ENCODE peak calls at places on chromosomes 6 and 20, in six cellular contexts. One of them, this sample, is unnamed.

GRCh38 chr20:20551409-20551808 is 161.0 kb downstream of the RALGAPA2 start:
- DNase-seq in ureter: no peak
- DNase-seq in HT-29: peak; percentile 22
- DNase-seq in NCI-H1048: no peak
- DNase-seq in prostate gland: no peak
- DNase-seq in COR-L47: peak; percentile 54
- DNase-seq in this sample: peak; percentile 69

GRCh38 chr6:67252663-67253062 is 1382.4 kb upstream of the ADGRB3 start:
- DNase-seq in COR-L47: no peak
- DNase-seq in prostate gland: no peak
- DNase-seq in NCI-H1048: no peak
- DNase-seq in HT-29: no peak
- DNase-seq in ureter: no peak
- DNase-seq in this sample: no peak

GRCh38 chr6:39855356-39855995 is 63.3 kb downstream of the DAAM2 start:
- DNase-seq in HT-29: no peak
- DNase-seq in ureter: no peak
- DNase-seq in prostate gland: no peak
- DNase-seq in NCI-H1048: no peak
- DNase-seq in COR-L47: no peak
- DNase-seq in this sample: no peak

GRCh38 chr20:24998631-24999445 is 6.3 kb upstream of the APMAP start:
- DNase-seq in COR-L47: no peak
- DNase-seq in NCI-H1048: no peak
- DNase-seq in prostate gland: no peak
- DNase-seq in HT-29: no peak
- DNase-seq in ureter: peak; percentile 31
- DNase-seq in this sample: no peak

GRCh38 chr20:48131581-48131980 is 346.3 kb upstream of the SULF2 start:
- DNase-seq in prostate gland: no peak
- DNase-seq in HT-29: no peak
- DNase-seq in COR-L47: no peak
- DNase-seq in NCI-H1048: no peak
- DNase-seq in ureter: no peak
- DNase-seq in this sample: no peak

GRCh38 chr20:17966432-17967312 is 1.9 kb downstream of the SNX5 start:
- DNase-seq in COR-L47: no peak
- DNase-seq in HT-29: peak; percentile 58
- DNase-seq in ureter: no peak
- DNase-seq in prostate gland: no peak
- DNase-seq in NCI-H1048: no peak
- DNase-seq in this sample: no peak

GRCh38 chr6:98946877-98947410 is 802 bp downstream of the FBXL4 start:
- DNase-seq in ureter: no peak
- DNase-seq in COR-L47: peak; percentile 73
- DNase-seq in HT-29: peak; percentile 72
- DNase-seq in prostate gland: peak; percentile 12
- DNase-seq in NCI-H1048: no peak
- DNase-seq in this sample: peak; percentile 20

GRCh38 chr6:166497087-166497899 is 89.2 kb downstream of the RAMACL start:
- DNase-seq in prostate gland: no peak
- DNase-seq in ureter: no peak
- DNase-seq in HT-29: no peak
- DNase-seq in COR-L47: no peak
- DNase-seq in NCI-H1048: no peak
- DNase-seq in this sample: no peak

GRCh38 chr20:20594171-20594530 is 118.3 kb downstream of the RALGAPA2 start:
- DNase-seq in COR-L47: peak; percentile 62
- DNase-seq in ureter: no peak
- DNase-seq in prostate gland: no peak
- DNase-seq in HT-29: peak; percentile 22
- DNase-seq in NCI-H1048: peak; percentile 25
- DNase-seq in this sample: peak; percentile 31

GRCh38 chr20:24502184-24502583 is 32.8 kb downstream of the SYNDIG1 start:
- DNase-seq in HT-29: no peak
- DNase-seq in prostate gland: no peak
- DNase-seq in ureter: no peak
- DNase-seq in NCI-H1048: no peak
- DNase-seq in COR-L47: no peak
- DNase-seq in this sample: no peak

GRCh38 chr6:38897507-38897906 is 151.1 kb upstream of the GLP1R start:
- DNase-seq in COR-L47: no peak
- DNase-seq in NCI-H1048: no peak
- DNase-seq in HT-29: no peak
- DNase-seq in ureter: no peak
- DNase-seq in prostate gland: no peak
- DNase-seq in this sample: no peak

GRCh38 chr6:41471064-41471895 is 74.9 kb upstream of the FOXP4 start:
- DNase-seq in HT-29: no peak
- DNase-seq in NCI-H1048: no peak
- DNase-seq in ureter: no peak
- DNase-seq in COR-L47: no peak
- DNase-seq in prostate gland: no peak
- DNase-seq in this sample: no peak

GRCh38 chr6:167881327-167881726 is 54.6 kb downstream of the AFDN start:
- DNase-seq in NCI-H1048: no peak
- DNase-seq in prostate gland: no peak
- DNase-seq in ureter: no peak
- DNase-seq in COR-L47: no peak
- DNase-seq in HT-29: no peak
- DNase-seq in this sample: no peak

GRCh38 chr6:13710552-13711383 is 867 bp downstream of the RANBP9 start:
- DNase-seq in HT-29: peak; percentile 52
- DNase-seq in ureter: peak; percentile 52
- DNase-seq in prostate gland: peak; percentile 19
- DNase-seq in COR-L47: no peak
- DNase-seq in NCI-H1048: no peak
- DNase-seq in this sample: no peak

GRCh38 chr20:6160736-6161135 is 37.9 kb upstream of the FERMT1 start:
- DNase-seq in HT-29: no peak
- DNase-seq in prostate gland: no peak
- DNase-seq in ureter: no peak
- DNase-seq in COR-L47: no peak
- DNase-seq in NCI-H1048: no peak
- DNase-seq in this sample: no peak

GRCh38 chr20:38128691-38129090 is 36.4 kb downstream of the TGM2 start:
- DNase-seq in HT-29: no peak
- DNase-seq in NCI-H1048: no peak
- DNase-seq in ureter: no peak
- DNase-seq in COR-L47: no peak
- DNase-seq in prostate gland: no peak
- DNase-seq in this sample: no peak

GRCh38 chr6:16759181-16759645 is 2.0 kb downstream of the ATXN1 start:
- DNase-seq in NCI-H1048: peak; percentile 44
- DNase-seq in prostate gland: no peak
- DNase-seq in HT-29: peak; percentile 56
- DNase-seq in COR-L47: no peak
- DNase-seq in ureter: no peak
- DNase-seq in this sample: no peak

GRCh38 chr6:118705799-118706481 is 54.5 kb upstream of the CEP85L start:
- DNase-seq in ureter: no peak
- DNase-seq in NCI-H1048: no peak
- DNase-seq in HT-29: no peak
- DNase-seq in COR-L47: no peak
- DNase-seq in prostate gland: no peak
- DNase-seq in this sample: no peak

GRCh38 chr20:53598140-53599038 is 4.8 kb upstream of the ZNF217 start:
- DNase-seq in HT-29: no peak
- DNase-seq in NCI-H1048: no peak
- DNase-seq in ureter: peak; percentile 46
- DNase-seq in prostate gland: no peak
- DNase-seq in COR-L47: no peak
- DNase-seq in this sample: no peak

GRCh38 chr6:80022803-80023202 is 18.4 kb downstream of the TTK start:
- DNase-seq in prostate gland: no peak
- DNase-seq in ureter: no peak
- DNase-seq in NCI-H1048: no peak
- DNase-seq in HT-29: no peak
- DNase-seq in COR-L47: no peak
- DNase-seq in this sample: no peak

GRCh38 chr6:35476004-35476403 is 7.8 kb downstream of the RPL10A start:
- DNase-seq in prostate gland: no peak
- DNase-seq in COR-L47: no peak
- DNase-seq in ureter: no peak
- DNase-seq in HT-29: no peak
- DNase-seq in NCI-H1048: no peak
- DNase-seq in this sample: no peak

GRCh38 chr6:48325701-48326100 is 214.7 kb upstream of the PTCHD4 start:
- DNase-seq in COR-L47: no peak
- DNase-seq in HT-29: no peak
- DNase-seq in NCI-H1048: no peak
- DNase-seq in prostate gland: no peak
- DNase-seq in ureter: no peak
- DNase-seq in this sample: no peak

GRCh38 chr6:31175961-31176360 is 5.5 kb upstream of the POU5F1 start:
- DNase-seq in HT-29: no peak
- DNase-seq in COR-L47: no peak
- DNase-seq in prostate gland: no peak
- DNase-seq in ureter: no peak
- DNase-seq in NCI-H1048: no peak
- DNase-seq in this sample: no peak

GRCh38 chr6:20013485-20013884 is 176.3 kb downstream of the ID4 start:
- DNase-seq in COR-L47: no peak
- DNase-seq in NCI-H1048: no peak
- DNase-seq in prostate gland: no peak
- DNase-seq in HT-29: no peak
- DNase-seq in ureter: no peak
- DNase-seq in this sample: no peak

GRCh38 chr6:149200282-149200936 is 117.1 kb upstream of the TAB2 start:
- DNase-seq in HT-29: no peak
- DNase-seq in NCI-H1048: no peak
- DNase-seq in prostate gland: no peak
- DNase-seq in ureter: no peak
- DNase-seq in COR-L47: no peak
- DNase-seq in this sample: no peak

GRCh38 chr20:39676857-39677351 is 714.8 kb downstream of the DHX35 start:
- DNase-seq in prostate gland: peak; percentile 67
- DNase-seq in HT-29: no peak
- DNase-seq in NCI-H1048: no peak
- DNase-seq in COR-L47: no peak
- DNase-seq in ureter: no peak
- DNase-seq in this sample: no peak

GRCh38 chr6:106546322-106547052 is 82.8 kb downstream of the RTN4IP1 start:
- DNase-seq in HT-29: peak; percentile 53
- DNase-seq in ureter: no peak
- DNase-seq in COR-L47: no peak
- DNase-seq in prostate gland: no peak
- DNase-seq in NCI-H1048: no peak
- DNase-seq in this sample: peak; percentile 30

GRCh38 chr6:167701010-167701409 is 125.7 kb upstream of the AFDN start:
- DNase-seq in COR-L47: no peak
- DNase-seq in NCI-H1048: no peak
- DNase-seq in HT-29: no peak
- DNase-seq in prostate gland: no peak
- DNase-seq in ureter: no peak
- DNase-seq in this sample: no peak

GRCh38 chr6:86030875-86031274 is 388.2 kb upstream of the SYNCRIP start:
- DNase-seq in prostate gland: no peak
- DNase-seq in COR-L47: no peak
- DNase-seq in NCI-H1048: no peak
- DNase-seq in ureter: no peak
- DNase-seq in HT-29: no peak
- DNase-seq in this sample: no peak

GRCh38 chr6:33430991-33431879 is 11.4 kb downstream of the SYNGAP1 start:
- DNase-seq in NCI-H1048: no peak
- DNase-seq in ureter: peak; percentile 75
- DNase-seq in HT-29: peak; percentile 47
- DNase-seq in prostate gland: peak; percentile 26
- DNase-seq in COR-L47: peak; percentile 71
- DNase-seq in this sample: peak; percentile 53

GRCh38 chr6:130150906-130151305 is 71.8 kb downstream of the SAMD3 start:
- DNase-seq in ureter: no peak
- DNase-seq in HT-29: no peak
- DNase-seq in prostate gland: no peak
- DNase-seq in COR-L47: no peak
- DNase-seq in NCI-H1048: no peak
- DNase-seq in this sample: no peak

GRCh38 chr6:16718301-16718700 is 43.0 kb downstream of the ATXN1 start:
- DNase-seq in prostate gland: no peak
- DNase-seq in COR-L47: no peak
- DNase-seq in NCI-H1048: no peak
- DNase-seq in ureter: no peak
- DNase-seq in HT-29: no peak
- DNase-seq in this sample: no peak

GRCh38 chr6:71410164-71410566 is 121.6 kb downstream of the OGFRL1 start:
- DNase-seq in NCI-H1048: no peak
- DNase-seq in prostate gland: no peak
- DNase-seq in COR-L47: no peak
- DNase-seq in HT-29: no peak
- DNase-seq in ureter: no peak
- DNase-seq in this sample: no peak

This sample was measured in NCI-H1436.